ENCODE peak calls at places on chromosomes 1 and 21, in four cellular contexts. One of them, this sample, is unnamed.

GRCh38 chr1:91011726-91012125 is 10.1 kb downstream of the ZNF644 start:
- DNase-seq in Peyer's patch: no peak
- DNase-seq in cerebellum: peak
- DNase-seq in HEK293T: no peak
- DNase-seq in this sample: no peak

GRCh38 chr21:45322231-45322959 is 34.7 kb upstream of the POFUT2 start:
- DNase-seq in Peyer's patch: no peak
- DNase-seq in cerebellum: no peak
- DNase-seq in HEK293T: no peak
- DNase-seq in this sample: no peak

GRCh38 chr1:41650176-41650519 is 165.7 kb upstream of the EDN2 start:
- DNase-seq in Peyer's patch: no peak
- DNase-seq in cerebellum: no peak
- DNase-seq in HEK293T: no peak
- DNase-seq in this sample: no peak

GRCh38 chr1:225460737-225461532 is 33.1 kb upstream of the LBR start:
- DNase-seq in Peyer's patch: peak
- DNase-seq in cerebellum: no peak
- DNase-seq in HEK293T: no peak
- DNase-seq in this sample: no peak

GRCh38 chr1:155175927-155176371 is 2.3 kb downstream of the TRIM46 start:
- DNase-seq in Peyer's patch: peak
- DNase-seq in cerebellum: no peak
- DNase-seq in HEK293T: no peak
- DNase-seq in this sample: no peak

GRCh38 chr21:44947111-44947929 is 7.5 kb downstream of the SLX9 start:
- DNase-seq in Peyer's patch: no peak
- DNase-seq in cerebellum: no peak
- DNase-seq in HEK293T: no peak
- DNase-seq in this sample: no peak

GRCh38 chr1:23224721-23225648 is 7.7 kb upstream of the HTR1D start:
- DNase-seq in Peyer's patch: peak
- DNase-seq in cerebellum: no peak
- DNase-seq in HEK293T: no peak
- DNase-seq in this sample: no peak

GRCh38 chr1:109598655-109599054 is 20.8 kb downstream of the GNAT2 start:
- DNase-seq in Peyer's patch: no peak
- DNase-seq in cerebellum: no peak
- DNase-seq in HEK293T: peak
- DNase-seq in this sample: no peak

GRCh38 chr1:81650741-81651140 is 150.0 kb upstream of the ADGRL2 start:
- DNase-seq in Peyer's patch: no peak
- DNase-seq in cerebellum: no peak
- DNase-seq in HEK293T: no peak
- DNase-seq in this sample: no peak

GRCh38 chr21:41932576-41933258 is 21.1 kb downstream of the C2CD2 start:
- DNase-seq in Peyer's patch: no peak
- DNase-seq in cerebellum: peak
- DNase-seq in HEK293T: no peak
- DNase-seq in this sample: no peak

GRCh38 chr1:38474738-38475623 is 384.6 kb downstream of the RRAGC start:
- DNase-seq in Peyer's patch: peak
- DNase-seq in cerebellum: no peak
- DNase-seq in HEK293T: no peak
- DNase-seq in this sample: no peak

GRCh38 chr1:62280150-62280549 is 39.1 kb downstream of the KANK4 start:
- DNase-seq in Peyer's patch: no peak
- DNase-seq in cerebellum: no peak
- DNase-seq in HEK293T: no peak
- DNase-seq in this sample: no peak

GRCh38 chr1:198577444-198577843 is 37.0 kb upstream of the ATP6V1G3 start:
- DNase-seq in Peyer's patch: no peak
- DNase-seq in cerebellum: no peak
- DNase-seq in HEK293T: no peak
- DNase-seq in this sample: no peak

GRCh38 chr1:228408041-228408868 is 1.6 kb upstream of the TRIM11 start:
- DNase-seq in Peyer's patch: peak
- DNase-seq in cerebellum: no peak
- DNase-seq in HEK293T: no peak
- DNase-seq in this sample: no peak

GRCh38 chr1:1628656-1629429 is 3.1 kb upstream of the MMP23B start:
- DNase-seq in Peyer's patch: no peak
- DNase-seq in cerebellum: no peak
- DNase-seq in HEK293T: no peak
- DNase-seq in this sample: peak

GRCh38 chr1:201877877-201878339 is 10.8 kb upstream of the SHISA4 start:
- DNase-seq in Peyer's patch: no peak
- DNase-seq in cerebellum: peak
- DNase-seq in HEK293T: peak
- DNase-seq in this sample: no peak

GRCh38 chr1:8497196-8497878 is 179.4 kb downstream of the SLC45A1 start:
- DNase-seq in Peyer's patch: no peak
- DNase-seq in cerebellum: no peak
- DNase-seq in HEK293T: no peak
- DNase-seq in this sample: no peak

GRCh38 chr1:102191723-102192122 is 195.0 kb upstream of the OLFM3 start:
- DNase-seq in Peyer's patch: peak
- DNase-seq in cerebellum: peak
- DNase-seq in HEK293T: peak
- DNase-seq in this sample: no peak

GRCh38 chr1:162725301-162725834 is 65.1 kb upstream of the HSD17B7 start:
- DNase-seq in Peyer's patch: no peak
- DNase-seq in cerebellum: no peak
- DNase-seq in HEK293T: no peak
- DNase-seq in this sample: no peak

GRCh38 chr1:244027491-244027890 is 23.6 kb upstream of the ZBTB18 start:
- DNase-seq in Peyer's patch: no peak
- DNase-seq in cerebellum: no peak
- DNase-seq in HEK293T: no peak
- DNase-seq in this sample: no peak

GRCh38 chr1:29282924-29283803 is 46.8 kb downstream of the PTPRU start:
- DNase-seq in Peyer's patch: peak
- DNase-seq in cerebellum: no peak
- DNase-seq in HEK293T: peak
- DNase-seq in this sample: no peak

GRCh38 chr1:119917304-119918055 is 21.2 kb upstream of the ADAM30 start:
- DNase-seq in Peyer's patch: no peak
- DNase-seq in cerebellum: no peak
- DNase-seq in HEK293T: no peak
- DNase-seq in this sample: no peak

GRCh38 chr1:54871275-54872040 is 15.5 kb downstream of the DHCR24 start:
- DNase-seq in Peyer's patch: no peak
- DNase-seq in cerebellum: no peak
- DNase-seq in HEK293T: no peak
- DNase-seq in this sample: no peak

GRCh38 chr21:32611471-32611997 is 643 bp downstream of the CFAP298 start:
- DNase-seq in Peyer's patch: peak
- DNase-seq in cerebellum: no peak
- DNase-seq in HEK293T: peak
- DNase-seq in this sample: no peak

GRCh38 chr1:64100791-64101190 is 102.6 kb upstream of the UBE2U start:
- DNase-seq in Peyer's patch: no peak
- DNase-seq in cerebellum: no peak
- DNase-seq in HEK293T: no peak
- DNase-seq in this sample: no peak

GRCh38 chr1:1665815-1666251 is 7.0 kb upstream of the CDK11B start:
- DNase-seq in Peyer's patch: peak
- DNase-seq in cerebellum: no peak
- DNase-seq in HEK293T: peak
- DNase-seq in this sample: no peak

GRCh38 chr1:19402031-19402430 is 83.3 kb downstream of the CAPZB start:
- DNase-seq in Peyer's patch: no peak
- DNase-seq in cerebellum: no peak
- DNase-seq in HEK293T: no peak
- DNase-seq in this sample: no peak

GRCh38 chr1:176949033-176949662 is 215.4 kb downstream of the ASTN1 start:
- DNase-seq in Peyer's patch: peak
- DNase-seq in cerebellum: peak
- DNase-seq in HEK293T: peak
- DNase-seq in this sample: peak

GRCh38 chr1:21117159-21117953 is 59.3 kb downstream of the EIF4G3 start:
- DNase-seq in Peyer's patch: no peak
- DNase-seq in cerebellum: peak
- DNase-seq in HEK293T: no peak
- DNase-seq in this sample: no peak

GRCh38 chr1:11126544-11126943 is 26.9 kb upstream of the EXOSC10 start:
- DNase-seq in Peyer's patch: no peak
- DNase-seq in cerebellum: no peak
- DNase-seq in HEK293T: no peak
- DNase-seq in this sample: no peak

GRCh38 chr21:38861006-38861405 is 55.3 kb downstream of the ETS2 start:
- DNase-seq in Peyer's patch: no peak
- DNase-seq in cerebellum: no peak
- DNase-seq in HEK293T: no peak
- DNase-seq in this sample: no peak

GRCh38 chr21:33674226-33674625 is 31.9 kb downstream of the ITSN1 start:
- DNase-seq in Peyer's patch: no peak
- DNase-seq in cerebellum: no peak
- DNase-seq in HEK293T: no peak
- DNase-seq in this sample: no peak

GRCh38 chr1:160813215-160813614 is 17.2 kb downstream of the LY9 start:
- DNase-seq in Peyer's patch: peak
- DNase-seq in cerebellum: no peak
- DNase-seq in HEK293T: no peak
- DNase-seq in this sample: no peak

GRCh38 chr1:7899741-7900140 is 40.9 kb downstream of the TNFRSF9 start:
- DNase-seq in Peyer's patch: no peak
- DNase-seq in cerebellum: no peak
- DNase-seq in HEK293T: no peak
- DNase-seq in this sample: no peak

GRCh38 chr1:209705033-209705589 is 465 bp downstream of the HSD11B1 start:
- DNase-seq in Peyer's patch: no peak
- DNase-seq in cerebellum: no peak
- DNase-seq in HEK293T: no peak
- DNase-seq in this sample: no peak

GRCh38 chr21:36150192-36150711 is 6.4 kb upstream of the DOP1B start:
- DNase-seq in Peyer's patch: peak
- DNase-seq in cerebellum: no peak
- DNase-seq in HEK293T: no peak
- DNase-seq in this sample: peak

This sample was measured in posterior cingulate gyrus.